ENCODE peak calls at places on chromosomes 12 and 14, in four cellular contexts. L is RPMI7951, C is posterior cingulate gyrus, F is PC-3. P is an unnamed sample.

GRCh38 chr14:25041484-25041883 is 8.5 kb downstream of the STXBP6 start:
- DNase-seq in C (no peak), F (no peak), L (no peak), P (peak)

GRCh38 chr12:53624453-53624852 is 1.7 kb downstream of the ATF7 start:
- DNase-seq in L (no peak), C (no peak), F (no peak), P (no peak)

GRCh38 chr12:851913-852312 is 97.6 kb downstream of the RAD52 start:
- DNase-seq in C (no peak), F (peak), L (peak), P (no peak)

GRCh38 chr12:4643747-4644146 is 5.1 kb downstream of the AKAP3 start:
- DNase-seq in L (no peak), F (no peak), C (no peak), P (no peak)

GRCh38 chr14:92382677-92383076 is 59.7 kb downstream of the SLC24A4 start:
- DNase-seq in F (peak), L (no peak), C (peak), P (peak)

GRCh38 chr12:49094104-49094948 is at the start of gene DHH:
- DNase-seq in F (peak), L (no peak), C (peak), P (peak)

GRCh38 chr14:67539116-67539515 is 6.0 kb downstream of the PLEKHH1 start:
- DNase-seq in F (no peak), L (no peak), C (peak), P (no peak)

GRCh38 chr12:82174936-82175335 is 183.3 kb downstream of the CCDC59 start:
- DNase-seq in C (no peak), L (no peak), F (no peak), P (peak)

GRCh38 chr14:97730706-97731105 is 933.5 kb downstream of the VRK1 start:
- DNase-seq in L (no peak), C (no peak), F (no peak), P (no peak)

GRCh38 chr14:54650331-54651017 is 83.5 kb downstream of the SAMD4A start:
- DNase-seq in L (peak), F (peak), C (no peak), P (no peak)

GRCh38 chr12:103742349-103742784 is 98.7 kb downstream of the NT5DC3 start:
- DNase-seq in C (no peak), L (peak), F (peak), P (peak)

GRCh38 chr12:95918194-95918993 is 24.0 kb downstream of the CCDC38 start:
- DNase-seq in C (no peak), F (peak), L (peak), P (peak)

GRCh38 chr12:111188436-111188835 is 180.5 kb downstream of the PHETA1 start:
- DNase-seq in F (no peak), L (no peak), C (peak), P (no peak)

GRCh38 chr12:74665690-74666089 is 128.1 kb downstream of the ATXN7L3B start:
- DNase-seq in L (no peak), F (no peak), C (no peak), P (no peak)

GRCh38 chr12:6295187-6295811 is 15.2 kb upstream of the PLEKHG6 start:
- DNase-seq in L (peak), F (peak), C (peak), P (peak)

GRCh38 chr12:96108321-96108720 is 72.9 kb upstream of the LTA4H start:
- DNase-seq in L (no peak), C (no peak), F (no peak), P (peak)

GRCh38 chr14:44309336-44309735 is 197.7 kb downstream of the FSCB start:
- DNase-seq in F (peak), L (peak), C (no peak), P (peak)

GRCh38 chr12:122457627-122458026 is 35.2 kb upstream of the CLIP1 start:
- DNase-seq in C (no peak), F (no peak), L (no peak), P (no peak)

GRCh38 chr14:75711134-75711795 is 50.2 kb downstream of the TTLL5 start:
- DNase-seq in L (peak), F (peak), C (peak), P (peak)

GRCh38 chr14:86790408-86791364 is 1202.3 kb downstream of the GALC start:
- DNase-seq in C (no peak), L (no peak), F (no peak), P (peak)

GRCh38 chr12:68240975-68241374 is 12.4 kb downstream of the IL22 start:
- DNase-seq in C (no peak), L (peak), F (peak), P (no peak)

GRCh38 chr12:66130267-66131066 is at the start of gene LLPH:
- DNase-seq in F (peak), C (peak), L (peak), P (peak)

GRCh38 chr12:68350753-68351152 is 18.6 kb upstream of the MDM1 start:
- DNase-seq in F (peak), L (peak), C (no peak), P (no peak)

GRCh38 chr14:99731536-99732435 is 47.7 kb downstream of the CYP46A1 start:
- DNase-seq in L (no peak), F (no peak), C (peak), P (no peak)

GRCh38 chr12:88854260-88854659 is 274.0 kb upstream of the KITLG start:
- DNase-seq in C (no peak), L (peak), F (peak), P (peak)

GRCh38 chr12:98402081-98402480 is 113.3 kb upstream of the TMPO start:
- DNase-seq in C (no peak), L (no peak), F (peak), P (peak)

GRCh38 chr12:18141583-18141982 is 51.6 kb upstream of the RERGL start:
- DNase-seq in F (peak), L (peak), C (no peak), P (peak)

GRCh38 chr12:94689002-94689645 is 38.8 kb upstream of the TMCC3 start:
- DNase-seq in C (no peak), L (peak), F (no peak), P (no peak)

GRCh38 chr12:22286569-22286968 is 47.9 kb downstream of the ST8SIA1 start:
- DNase-seq in C (no peak), F (no peak), L (peak), P (no peak)

GRCh38 chr14:69045857-69046351 is 66.8 kb upstream of the ACTN1 start:
- DNase-seq in F (no peak), C (no peak), L (no peak), P (no peak)

GRCh38 chr12:53376747-53377146 is 3.2 kb upstream of the SP1 start:
- DNase-seq in L (no peak), F (no peak), C (no peak), P (no peak)

GRCh38 chr12:101414533-101415119 is 7.1 kb upstream of the ARL1 start:
- DNase-seq in L (peak), C (no peak), F (peak), P (peak)

GRCh38 chr12:20220339-20220738 is 148.0 kb upstream of the PDE3A start:
- DNase-seq in L (peak), C (no peak), F (peak), P (peak)

GRCh38 chr14:22622220-22622619 is 21.9 kb downstream of the OR6J1 start:
- DNase-seq in C (no peak), L (peak), F (peak), P (no peak)

GRCh38 chr12:106136263-106136662 is 2.5 kb downstream of the NUAK1 start:
- DNase-seq in F (peak), L (peak), C (peak), P (peak)